ENCODE peak calls at places on chromosomes 11 and 22, in four cellular contexts. One of them, this sample, is unnamed.

GRCh38 chr22:24435323-24435645 is 7.9 kb downstream of the ADORA2A start:
- DNase-seq in skeletal muscle cell: no peak
- DNase-seq in NCI-H1105 treated with DMSO at 0.1 percent for 48 hours: no peak
- DNase-seq in stimulated activated CD4-positive, alpha-beta T cell treated with anti-CD3 and anti-CD28 coated beads, Interleukin-4, amount 100 ng/mL, for 1 hour: no peak
- DNase-seq in this sample: no peak

GRCh38 chr22:24965822-24966626 is 13.5 kb downstream of the KIAA1671 start:
- DNase-seq in skeletal muscle cell: no peak
- DNase-seq in NCI-H1105 treated with DMSO at 0.1 percent for 48 hours: no peak
- DNase-seq in stimulated activated CD4-positive, alpha-beta T cell treated with anti-CD3 and anti-CD28 coated beads, Interleukin-4, amount 100 ng/mL, for 1 hour: no peak
- DNase-seq in this sample: no peak

GRCh38 chr11:94910779-94911178 is 62.6 kb downstream of the CWC15 start:
- DNase-seq in skeletal muscle cell: peak; percentile 72
- DNase-seq in NCI-H1105 treated with DMSO at 0.1 percent for 48 hours: no peak
- DNase-seq in stimulated activated CD4-positive, alpha-beta T cell treated with anti-CD3 and anti-CD28 coated beads, Interleukin-4, amount 100 ng/mL, for 1 hour: no peak
- DNase-seq in this sample: no peak

GRCh38 chr11:2511421-2512369 is 66.9 kb downstream of the KCNQ1 start:
- DNase-seq in skeletal muscle cell: no peak
- DNase-seq in NCI-H1105 treated with DMSO at 0.1 percent for 48 hours: no peak
- DNase-seq in stimulated activated CD4-positive, alpha-beta T cell treated with anti-CD3 and anti-CD28 coated beads, Interleukin-4, amount 100 ng/mL, for 1 hour: no peak
- DNase-seq in this sample: no peak

GRCh38 chr22:48517039-48518030 is 1310.3 kb downstream of the BRD1 start:
- DNase-seq in skeletal muscle cell: no peak
- DNase-seq in NCI-H1105 treated with DMSO at 0.1 percent for 48 hours: no peak
- DNase-seq in stimulated activated CD4-positive, alpha-beta T cell treated with anti-CD3 and anti-CD28 coated beads, Interleukin-4, amount 100 ng/mL, for 1 hour: no peak
- DNase-seq in this sample: no peak

GRCh38 chr11:117828641-117829368 is 4.3 kb upstream of the FXYD2 start:
- DNase-seq in skeletal muscle cell: peak; percentile 55
- DNase-seq in NCI-H1105 treated with DMSO at 0.1 percent for 48 hours: no peak
- DNase-seq in stimulated activated CD4-positive, alpha-beta T cell treated with anti-CD3 and anti-CD28 coated beads, Interleukin-4, amount 100 ng/mL, for 1 hour: peak; percentile 82
- DNase-seq in this sample: peak; percentile 61

GRCh38 chr11:118628432-118628831 is 21.0 kb downstream of the PHLDB1 start:
- DNase-seq in skeletal muscle cell: no peak
- DNase-seq in NCI-H1105 treated with DMSO at 0.1 percent for 48 hours: no peak
- DNase-seq in stimulated activated CD4-positive, alpha-beta T cell treated with anti-CD3 and anti-CD28 coated beads, Interleukin-4, amount 100 ng/mL, for 1 hour: no peak
- DNase-seq in this sample: no peak

GRCh38 chr11:86726118-86726748 is 53.8 kb upstream of the ME3 start:
- DNase-seq in skeletal muscle cell: no peak
- DNase-seq in NCI-H1105 treated with DMSO at 0.1 percent for 48 hours: no peak
- DNase-seq in stimulated activated CD4-positive, alpha-beta T cell treated with anti-CD3 and anti-CD28 coated beads, Interleukin-4, amount 100 ng/mL, for 1 hour: no peak
- DNase-seq in this sample: no peak

GRCh38 chr11:112995423-112996084 is 34.3 kb downstream of the NCAM1 start:
- DNase-seq in skeletal muscle cell: no peak
- DNase-seq in NCI-H1105 treated with DMSO at 0.1 percent for 48 hours: no peak
- DNase-seq in stimulated activated CD4-positive, alpha-beta T cell treated with anti-CD3 and anti-CD28 coated beads, Interleukin-4, amount 100 ng/mL, for 1 hour: no peak
- DNase-seq in this sample: no peak

GRCh38 chr11:115408036-115408911 is 95.9 kb downstream of the CADM1 start:
- DNase-seq in skeletal muscle cell: no peak
- DNase-seq in NCI-H1105 treated with DMSO at 0.1 percent for 48 hours: no peak
- DNase-seq in stimulated activated CD4-positive, alpha-beta T cell treated with anti-CD3 and anti-CD28 coated beads, Interleukin-4, amount 100 ng/mL, for 1 hour: no peak
- DNase-seq in this sample: no peak

GRCh38 chr22:38753894-38754246 is 1.9 kb downstream of the SUN2 start:
- DNase-seq in skeletal muscle cell: no peak
- DNase-seq in NCI-H1105 treated with DMSO at 0.1 percent for 48 hours: no peak
- DNase-seq in stimulated activated CD4-positive, alpha-beta T cell treated with anti-CD3 and anti-CD28 coated beads, Interleukin-4, amount 100 ng/mL, for 1 hour: no peak
- DNase-seq in this sample: no peak

GRCh38 chr11:34145073-34145472 is 39.6 kb downstream of the NAT10 start:
- DNase-seq in skeletal muscle cell: no peak
- DNase-seq in NCI-H1105 treated with DMSO at 0.1 percent for 48 hours: no peak
- DNase-seq in stimulated activated CD4-positive, alpha-beta T cell treated with anti-CD3 and anti-CD28 coated beads, Interleukin-4, amount 100 ng/mL, for 1 hour: no peak
- DNase-seq in this sample: no peak

GRCh38 chr11:2777871-2778629 is 78.3 kb upstream of the KCNQ1OT1 start:
- DNase-seq in skeletal muscle cell: no peak
- DNase-seq in NCI-H1105 treated with DMSO at 0.1 percent for 48 hours: peak; percentile 91
- DNase-seq in stimulated activated CD4-positive, alpha-beta T cell treated with anti-CD3 and anti-CD28 coated beads, Interleukin-4, amount 100 ng/mL, for 1 hour: no peak
- DNase-seq in this sample: no peak

GRCh38 chr11:832529-833113 is at the start of gene CD151:
- DNase-seq in skeletal muscle cell: no peak
- DNase-seq in NCI-H1105 treated with DMSO at 0.1 percent for 48 hours: peak; percentile 38
- DNase-seq in stimulated activated CD4-positive, alpha-beta T cell treated with anti-CD3 and anti-CD28 coated beads, Interleukin-4, amount 100 ng/mL, for 1 hour: peak; percentile 63
- DNase-seq in this sample: peak; percentile 79

GRCh38 chr11:122367809-122368231 is 251.8 kb upstream of the BLID start:
- DNase-seq in skeletal muscle cell: no peak
- DNase-seq in NCI-H1105 treated with DMSO at 0.1 percent for 48 hours: no peak
- DNase-seq in stimulated activated CD4-positive, alpha-beta T cell treated with anti-CD3 and anti-CD28 coated beads, Interleukin-4, amount 100 ng/mL, for 1 hour: no peak
- DNase-seq in this sample: no peak

GRCh38 chr11:1570001-1570453 is 2.0 kb downstream of the DUSP8 start:
- DNase-seq in skeletal muscle cell: no peak
- DNase-seq in NCI-H1105 treated with DMSO at 0.1 percent for 48 hours: no peak
- DNase-seq in stimulated activated CD4-positive, alpha-beta T cell treated with anti-CD3 and anti-CD28 coated beads, Interleukin-4, amount 100 ng/mL, for 1 hour: no peak
- DNase-seq in this sample: no peak

GRCh38 chr11:2691355-2691761 is 8.4 kb downstream of the KCNQ1OT1 start:
- DNase-seq in skeletal muscle cell: no peak
- DNase-seq in NCI-H1105 treated with DMSO at 0.1 percent for 48 hours: no peak
- DNase-seq in stimulated activated CD4-positive, alpha-beta T cell treated with anti-CD3 and anti-CD28 coated beads, Interleukin-4, amount 100 ng/mL, for 1 hour: no peak
- DNase-seq in this sample: no peak

GRCh38 chr11:128831781-128832497 is 35.2 kb downstream of the KCNJ1 start:
- DNase-seq in skeletal muscle cell: no peak
- DNase-seq in NCI-H1105 treated with DMSO at 0.1 percent for 48 hours: no peak
- DNase-seq in stimulated activated CD4-positive, alpha-beta T cell treated with anti-CD3 and anti-CD28 coated beads, Interleukin-4, amount 100 ng/mL, for 1 hour: no peak
- DNase-seq in this sample: no peak

GRCh38 chr11:44946268-44946667 is 4.4 kb downstream of the TP53I11 start:
- DNase-seq in skeletal muscle cell: no peak
- DNase-seq in NCI-H1105 treated with DMSO at 0.1 percent for 48 hours: no peak
- DNase-seq in stimulated activated CD4-positive, alpha-beta T cell treated with anti-CD3 and anti-CD28 coated beads, Interleukin-4, amount 100 ng/mL, for 1 hour: no peak
- DNase-seq in this sample: no peak

GRCh38 chr22:28674121-28674563 is 5.5 kb downstream of the TTC28 start:
- DNase-seq in skeletal muscle cell: no peak
- DNase-seq in NCI-H1105 treated with DMSO at 0.1 percent for 48 hours: no peak
- DNase-seq in stimulated activated CD4-positive, alpha-beta T cell treated with anti-CD3 and anti-CD28 coated beads, Interleukin-4, amount 100 ng/mL, for 1 hour: no peak
- DNase-seq in this sample: no peak

GRCh38 chr11:109123811-109124787 is 297.9 kb upstream of the C11orf87 start:
- DNase-seq in skeletal muscle cell: no peak
- DNase-seq in NCI-H1105 treated with DMSO at 0.1 percent for 48 hours: no peak
- DNase-seq in stimulated activated CD4-positive, alpha-beta T cell treated with anti-CD3 and anti-CD28 coated beads, Interleukin-4, amount 100 ng/mL, for 1 hour: no peak
- DNase-seq in this sample: peak; percentile 74

GRCh38 chr11:27718853-27719574 is 18.8 kb upstream of the BDNF start:
- DNase-seq in skeletal muscle cell: no peak
- DNase-seq in NCI-H1105 treated with DMSO at 0.1 percent for 48 hours: peak; percentile 70
- DNase-seq in stimulated activated CD4-positive, alpha-beta T cell treated with anti-CD3 and anti-CD28 coated beads, Interleukin-4, amount 100 ng/mL, for 1 hour: no peak
- DNase-seq in this sample: peak; percentile 91

GRCh38 chr22:49244466-49245420 is 582.9 kb downstream of the BRD1 start:
- DNase-seq in skeletal muscle cell: no peak
- DNase-seq in NCI-H1105 treated with DMSO at 0.1 percent for 48 hours: no peak
- DNase-seq in stimulated activated CD4-positive, alpha-beta T cell treated with anti-CD3 and anti-CD28 coated beads, Interleukin-4, amount 100 ng/mL, for 1 hour: no peak
- DNase-seq in this sample: no peak

GRCh38 chr11:64959498-64959897 is 12.4 kb downstream of the MAJIN start:
- DNase-seq in skeletal muscle cell: no peak
- DNase-seq in NCI-H1105 treated with DMSO at 0.1 percent for 48 hours: no peak
- DNase-seq in stimulated activated CD4-positive, alpha-beta T cell treated with anti-CD3 and anti-CD28 coated beads, Interleukin-4, amount 100 ng/mL, for 1 hour: no peak
- DNase-seq in this sample: no peak

GRCh38 chr11:22597062-22597461 is 28.6 kb downstream of the FANCF start:
- DNase-seq in skeletal muscle cell: no peak
- DNase-seq in NCI-H1105 treated with DMSO at 0.1 percent for 48 hours: no peak
- DNase-seq in stimulated activated CD4-positive, alpha-beta T cell treated with anti-CD3 and anti-CD28 coated beads, Interleukin-4, amount 100 ng/mL, for 1 hour: no peak
- DNase-seq in this sample: no peak

GRCh38 chr11:105553015-105553414 is 56.9 kb upstream of the GRIA4 start:
- DNase-seq in skeletal muscle cell: no peak
- DNase-seq in NCI-H1105 treated with DMSO at 0.1 percent for 48 hours: no peak
- DNase-seq in stimulated activated CD4-positive, alpha-beta T cell treated with anti-CD3 and anti-CD28 coated beads, Interleukin-4, amount 100 ng/mL, for 1 hour: no peak
- DNase-seq in this sample: no peak